ENCODE peak calls at places on chromosomes 6 and 20, in four cellular contexts. One of them, this sample, is unnamed. For H3K9me2, the result is how much of the 10 kb centered on the place peaks cover.

GRCh38 chr20:4056880-4057279 is 41.5 kb upstream of the RNF24 start:
- DNase-seq in hepatocyte: no peak
- DNase-seq in GM23338: no peak
- DNase-seq in SK-N-SH: no peak
- DNase-seq in this sample: no peak

GRCh38 chr20:21832442-21833152 is 127.1 kb downstream of the PAX1 start:
- DNase-seq in hepatocyte: no peak
- DNase-seq in GM23338: no peak
- DNase-seq in SK-N-SH: no peak
- DNase-seq in this sample: no peak

GRCh38 chr20:1001116-1001515 is 995 bp downstream of the RSPO4 start:
- DNase-seq in hepatocyte: no peak
- DNase-seq in GM23338: no peak
- DNase-seq in SK-N-SH: no peak
- DNase-seq in this sample: no peak

GRCh38 chr6:47360388-47360787 is 50.7 kb upstream of the TNFRSF21 start:
- DNase-seq in hepatocyte: no peak
- DNase-seq in GM23338: no peak
- DNase-seq in SK-N-SH: no peak
- DNase-seq in this sample: no peak

GRCh38 chr6:41786451-41787218 is 859 bp upstream of the TOMM6 start:
- DNase-seq in hepatocyte: peak
- DNase-seq in GM23338: peak
- DNase-seq in SK-N-SH: peak
- DNase-seq in this sample: peak

GRCh38 chr6:25166955-25167753 is 112.0 kb upstream of the CARMIL1 start:
- DNase-seq in hepatocyte: no peak
- DNase-seq in GM23338: no peak
- DNase-seq in SK-N-SH: peak
- DNase-seq in this sample: no peak

GRCh38 chr20:61736751-61737310 is 328.9 kb downstream of the TAF4 start:
- DNase-seq in hepatocyte: no peak
- DNase-seq in GM23338: no peak
- DNase-seq in SK-N-SH: no peak
- DNase-seq in this sample: no peak

GRCh38 chr20:21936720-21937380 is 231.4 kb downstream of the PAX1 start:
- DNase-seq in hepatocyte: no peak
- DNase-seq in GM23338: peak
- DNase-seq in SK-N-SH: no peak
- DNase-seq in this sample: peak

GRCh38 chr6:89974776-89975175 is 80.5 kb downstream of the GJA10 start:
- DNase-seq in hepatocyte: no peak
- DNase-seq in GM23338: no peak
- DNase-seq in SK-N-SH: no peak
- DNase-seq in this sample: no peak

GRCh38 chr6:34414999-34415858 is 10.6 kb downstream of the RPS10 start:
- DNase-seq in hepatocyte: peak
- DNase-seq in GM23338: peak
- DNase-seq in SK-N-SH: peak
- DNase-seq in this sample: peak

GRCh38 chr20:3093861-3094361 is 9.4 kb upstream of the AVP start:
- DNase-seq in hepatocyte: no peak
- DNase-seq in GM23338: no peak
- DNase-seq in SK-N-SH: no peak
- DNase-seq in this sample: no peak

GRCh38 chr20:34514897-34515483 is 1.2 kb upstream of the DYNLRB1 start:
- DNase-seq in hepatocyte: no peak
- DNase-seq in GM23338: no peak
- DNase-seq in SK-N-SH: no peak
- DNase-seq in this sample: peak

GRCh38 chr6:6724319-6725119 is 136.0 kb downstream of the LY86 start:
- DNase-seq in hepatocyte: peak
- DNase-seq in GM23338: peak
- DNase-seq in SK-N-SH: peak
- DNase-seq in this sample: peak

GRCh38 chr20:35196313-35196712 is 24.4 kb downstream of the PROCR start:
- DNase-seq in hepatocyte: no peak
- DNase-seq in GM23338: no peak
- DNase-seq in SK-N-SH: no peak
- DNase-seq in this sample: peak

GRCh38 chr6:33995873-33996475 is 149.9 kb downstream of the GRM4 start:
- DNase-seq in hepatocyte: no peak
- DNase-seq in GM23338: no peak
- DNase-seq in SK-N-SH: no peak
- DNase-seq in this sample: peak

GRCh38 chr6:153959281-153959680 is 79.8 kb upstream of the OPRM1 start:
- DNase-seq in hepatocyte: peak
- DNase-seq in GM23338: no peak
- DNase-seq in SK-N-SH: no peak
- DNase-seq in this sample: peak

GRCh38 chr6:120872262-120872578 is 462.1 kb downstream of the TBC1D32 start:
- DNase-seq in hepatocyte: no peak
- DNase-seq in GM23338: no peak
- DNase-seq in SK-N-SH: no peak
- DNase-seq in this sample: no peak

GRCh38 chr6:37556884-37557644 is 57.4 kb upstream of the CCDC167 start:
- DNase-seq in hepatocyte: no peak
- DNase-seq in GM23338: no peak
- DNase-seq in SK-N-SH: no peak
- DNase-seq in this sample: no peak

GRCh38 chr20:7180261-7181045 is 413.0 kb downstream of the BMP2 start:
- DNase-seq in hepatocyte: no peak
- DNase-seq in GM23338: no peak
- DNase-seq in SK-N-SH: no peak
- DNase-seq in this sample: peak

GRCh38 chr20:1526896-1527295 is 30.6 kb downstream of the SIRPD start:
- DNase-seq in hepatocyte: no peak
- DNase-seq in GM23338: no peak
- DNase-seq in SK-N-SH: no peak
- DNase-seq in this sample: peak

GRCh38 chr20:35739294-35740163 is 2.5 kb downstream of the RBM39 start:
- DNase-seq in hepatocyte: peak
- DNase-seq in GM23338: peak
- DNase-seq in SK-N-SH: peak
- DNase-seq in this sample: peak

GRCh38 chr20:46128310-46129151 is 10.4 kb downstream of the CD40 start:
- DNase-seq in hepatocyte: peak
- DNase-seq in GM23338: peak
- DNase-seq in SK-N-SH: peak
- DNase-seq in this sample: peak

GRCh38 chr6:47455533-47456209 is 21.9 kb upstream of the CD2AP start:
- DNase-seq in hepatocyte: no peak
- DNase-seq in GM23338: no peak
- DNase-seq in SK-N-SH: no peak
- DNase-seq in this sample: no peak

GRCh38 chr6:98928688-98929087 is 19.1 kb downstream of the FBXL4 start:
- DNase-seq in hepatocyte: no peak
- DNase-seq in GM23338: no peak
- DNase-seq in SK-N-SH: no peak
- DNase-seq in this sample: no peak

GRCh38 chr6:24355422-24355821 is 2.4 kb downstream of the DCDC2 start:
- DNase-seq in hepatocyte: no peak
- DNase-seq in GM23338: no peak
- DNase-seq in SK-N-SH: no peak
- DNase-seq in this sample: no peak

GRCh38 chr6:106167105-106167814 is 81.1 kb downstream of the PRDM1 start:
- DNase-seq in hepatocyte: no peak
- DNase-seq in GM23338: no peak
- DNase-seq in SK-N-SH: no peak
- DNase-seq in this sample: no peak

GRCh38 chr6:25014375-25014774 is 78.6 kb upstream of the RIPOR2 start:
- DNase-seq in hepatocyte: no peak
- DNase-seq in GM23338: no peak
- DNase-seq in SK-N-SH: no peak
- DNase-seq in this sample: peak

GRCh38 chr6:34950849-34951248 is 61.8 kb downstream of the ANKS1A start:
- DNase-seq in hepatocyte: no peak
- DNase-seq in GM23338: no peak
- DNase-seq in SK-N-SH: no peak
- DNase-seq in this sample: no peak

GRCh38 chr20:62063981-62064787 is 1.5 kb downstream of the TAF4 start:
- DNase-seq in hepatocyte: peak
- DNase-seq in GM23338: peak
- DNase-seq in SK-N-SH: peak
- DNase-seq in this sample: peak

GRCh38 chr6:146919017-146919416 is 285.2 kb upstream of the STXBP5 start:
- DNase-seq in hepatocyte: no peak
- DNase-seq in GM23338: no peak
- DNase-seq in SK-N-SH: no peak
- DNase-seq in this sample: no peak

GRCh38 chr20:38514185-38514584 is 41.5 kb downstream of the RALGAPB start:
- DNase-seq in hepatocyte: no peak
- DNase-seq in GM23338: no peak
- DNase-seq in SK-N-SH: peak
- DNase-seq in this sample: no peak

GRCh38 chr6:43923376-43924221 is 153.6 kb downstream of the VEGFA start:
- DNase-seq in hepatocyte: no peak
- DNase-seq in GM23338: no peak
- DNase-seq in SK-N-SH: no peak
- DNase-seq in this sample: peak

GRCh38 chr6:43921548-43922422 is 151.8 kb downstream of the VEGFA start:
- DNase-seq in hepatocyte: no peak
- DNase-seq in GM23338: no peak
- DNase-seq in SK-N-SH: no peak
- DNase-seq in this sample: no peak

GRCh38 chr6:43922423-43923375 is 152.7 kb downstream of the VEGFA start:
- DNase-seq in hepatocyte: no peak
- DNase-seq in GM23338: no peak
- DNase-seq in SK-N-SH: no peak
- DNase-seq in this sample: no peak

GRCh38 chr6:43926644-43927524 is 156.9 kb downstream of the VEGFA start:
- DNase-seq in hepatocyte: peak
- DNase-seq in GM23338: peak
- DNase-seq in SK-N-SH: peak
- DNase-seq in this sample: peak

DNA sequence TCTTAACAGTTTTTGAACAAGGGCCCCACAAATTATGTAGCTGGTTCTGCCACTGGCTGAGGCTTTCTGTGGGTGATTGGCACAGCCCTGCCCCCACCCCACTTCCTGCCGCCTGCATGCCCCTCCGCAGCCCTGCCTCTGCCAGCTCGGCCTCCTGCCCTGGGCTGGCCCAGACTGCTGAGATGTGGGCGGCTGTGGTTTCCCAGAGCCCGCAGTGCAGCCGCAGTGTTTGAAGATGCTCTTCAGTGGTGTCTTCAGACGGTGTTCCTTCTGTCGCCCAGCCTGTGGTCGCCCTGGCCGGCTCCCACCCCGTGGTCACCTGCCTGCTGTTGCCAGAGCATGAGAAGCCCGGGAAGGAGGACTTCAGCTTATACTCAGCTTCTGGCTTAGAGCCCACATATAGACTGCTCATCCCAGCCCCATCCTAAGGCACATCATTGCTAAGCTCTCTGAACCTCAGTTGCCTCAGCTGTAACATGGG is 154.3 kb downstream of the VEGFA start:
- DNase-seq in hepatocyte: no peak
- DNase-seq in GM23338: no peak
- DNase-seq in SK-N-SH: peak
- DNase-seq in this sample: peak
- H3K4me2 ChIP-seq in hepatocyte: no peak
- H3K4me2 ChIP-seq in GM23338: no peak
- H3K4me2 ChIP-seq in SK-N-SH: peak
- H3K4me2 ChIP-seq in this sample: no peak

GRCh38 chr6:70395301-70395672 is 18.0 kb upstream of the FAM135A start:
- DNase-seq in hepatocyte: no peak
- DNase-seq in GM23338: peak
- DNase-seq in SK-N-SH: no peak
- DNase-seq in this sample: no peak

GRCh38 chr6:70396163-70396562 is 17.1 kb upstream of the FAM135A start:
- DNase-seq in hepatocyte: no peak
- DNase-seq in GM23338: no peak
- DNase-seq in SK-N-SH: no peak
- DNase-seq in this sample: no peak

GRCh38 chr6:70396796-70397729 is 16.2 kb upstream of the FAM135A start:
- DNase-seq in hepatocyte: no peak
- DNase-seq in GM23338: no peak
- DNase-seq in SK-N-SH: no peak
- DNase-seq in this sample: no peak

GRCh38 chr6:70391513-70391912 is 21.8 kb upstream of the FAM135A start:
- DNase-seq in hepatocyte: peak
- DNase-seq in GM23338: no peak
- DNase-seq in SK-N-SH: no peak
- DNase-seq in this sample: no peak

DNA sequence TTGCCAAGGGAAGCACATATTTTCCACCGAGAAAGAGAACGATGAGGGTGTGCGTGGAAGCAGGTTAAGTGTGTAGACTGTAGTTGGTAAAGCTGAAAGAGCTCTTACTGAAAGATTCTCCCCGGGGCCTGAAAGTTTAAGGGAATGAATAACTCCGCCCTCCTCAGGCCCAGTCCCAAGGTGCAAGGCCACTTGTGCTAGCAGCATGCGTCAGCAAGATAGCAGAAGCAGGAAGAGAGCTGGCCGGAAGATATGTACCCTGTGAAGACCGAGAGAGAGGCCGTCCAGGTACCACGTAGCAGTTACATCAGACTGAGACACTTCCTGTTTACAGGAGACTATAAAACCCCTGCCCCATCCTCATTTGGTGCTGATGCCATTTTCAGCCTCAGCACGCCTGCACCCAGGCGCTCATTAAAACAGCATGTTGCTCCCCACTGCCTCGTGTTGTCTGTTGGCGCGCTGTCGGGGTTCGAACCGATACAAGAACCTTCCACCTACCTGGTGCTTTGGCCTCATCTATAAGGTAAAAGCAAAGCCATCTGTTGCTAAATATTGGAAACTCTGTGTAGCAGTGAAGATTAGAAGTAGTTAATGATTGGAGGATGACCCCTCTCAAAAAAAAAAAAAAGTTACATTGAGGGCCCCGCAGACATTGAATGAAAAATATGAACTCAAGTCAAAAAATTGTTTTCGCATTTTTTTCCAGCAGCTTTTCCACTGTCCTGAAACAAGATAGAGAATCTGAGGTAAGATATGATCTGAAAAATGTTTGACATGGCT is 18.6 kb upstream of the FAM135A start:
- DNase-seq in hepatocyte: peak
- DNase-seq in GM23338: peak
- DNase-seq in SK-N-SH: no peak
- DNase-seq in this sample: no peak
- H3K9me2 ChIP-seq in hepatocyte: under half
- H3K9me2 ChIP-seq in GM23338: under half
- H3K9me2 ChIP-seq in SK-N-SH: under half
- H3K9me2 ChIP-seq in this sample: under half

GRCh38 chr6:15689586-15690450 is 27.0 kb upstream of the DTNBP1 start:
- DNase-seq in hepatocyte: no peak
- DNase-seq in GM23338: no peak
- DNase-seq in SK-N-SH: no peak
- DNase-seq in this sample: peak
- H3K4me2 ChIP-seq in hepatocyte: no peak
- H3K4me2 ChIP-seq in GM23338: no peak
- H3K4me2 ChIP-seq in SK-N-SH: no peak
- H3K4me2 ChIP-seq in this sample: no peak

GRCh38 chr6:81789303-81789702 is 36.8 kb upstream of the TENT5A start:
- DNase-seq in hepatocyte: no peak
- DNase-seq in GM23338: no peak
- DNase-seq in SK-N-SH: no peak
- DNase-seq in this sample: no peak
- H3K9me2 ChIP-seq in hepatocyte: under half
- H3K9me2 ChIP-seq in GM23338: under half
- H3K9me2 ChIP-seq in SK-N-SH: under half
- H3K9me2 ChIP-seq in this sample: under half

GRCh38 chr6:158174514-158174913 is 6.4 kb downstream of the GTF2H5 start:
- DNase-seq in hepatocyte: no peak
- DNase-seq in GM23338: no peak
- DNase-seq in SK-N-SH: peak
- DNase-seq in this sample: peak
- H3K4me2 ChIP-seq in hepatocyte: no peak
- H3K4me2 ChIP-seq in GM23338: no peak
- H3K4me2 ChIP-seq in SK-N-SH: peak
- H3K4me2 ChIP-seq in this sample: peak

This sample was measured in GM23248.